ENCODE peak calls at places on chromosome 1, in ten cellular contexts. R is AG08396; B is activated gamma-delta T cell treated with Interleukin-2 at 50 U/mL for 16 hours; K is GM12892; G is CD8-positive, alpha-beta memory T cell; A is cerebellar cortex; J is HT1080; Q is gastrocnemius medialis; Y is fibroblast of the aortic adventitia; E is glutamatergic neuron. W is an unnamed sample.

GRCh38 chr1:165666152-165666551 is 32.2 kb downstream of the ALDH9A1 start:
- DNase-seq in B (no peak), Y (peak; percentile 57), A (no peak), Q (no peak), K (no peak), G (no peak), J (no peak), E (no peak), R (no peak), W (no peak)

GRCh38 chr1:77316966-77317365 is 35.1 kb downstream of the AK5 start:
- DNase-seq in J (no peak), R (no peak), B (no peak), K (no peak), A (no peak), E (no peak), Q (no peak), Y (no peak), G (no peak), W (no peak)

GRCh38 chr1:154863702-154864174 is 6.3 kb downstream of the KCNN3 start:
- DNase-seq in R (no peak), B (no peak), Y (no peak), A (no peak), E (peak; percentile 79), K (no peak), J (peak; percentile 82), Q (peak; percentile 68), G (no peak), W (peak; percentile 93)

GRCh38 chr1:150020711-150021110 is 10.2 kb upstream of the OTUD7B start:
- DNase-seq in E (no peak), Y (no peak), J (no peak), A (no peak), K (no peak), B (no peak), R (no peak), Q (no peak), G (no peak), W (no peak)

GRCh38 chr1:114152211-114153050 is 1.2 kb downstream of the SYT6 start:
- DNase-seq in K (no peak), Y (peak; percentile 12), G (no peak), B (no peak), J (no peak), Q (no peak), A (no peak), E (peak; percentile 75), R (peak; percentile 82), W (no peak)

GRCh38 chr1:3531928-3532327 is 77.5 kb downstream of the ARHGEF16 start:
- DNase-seq in Y (no peak), A (no peak), R (no peak), J (no peak), K (no peak), Q (no peak), E (no peak), G (no peak), B (no peak), W (no peak)

GRCh38 chr1:226733309-226733708 is 5.8 kb downstream of the ITPKB start:
- DNase-seq in J (no peak), K (no peak), Y (no peak), R (no peak), G (peak; percentile 46), A (no peak), E (no peak), Q (no peak), B (peak; percentile 44), W (peak; percentile 56)

GRCh38 chr1:167223144-167224103 is 2.7 kb downstream of the POU2F1 start:
- DNase-seq in R (no peak), G (no peak), J (no peak), E (no peak), A (peak; percentile 50), Q (no peak), B (no peak), Y (peak; percentile 16), K (no peak), W (no peak)

GRCh38 chr1:210291786-210292275 is 36.9 kb upstream of the HHAT start:
- DNase-seq in K (no peak), Y (peak; percentile 87), A (peak; percentile 55), J (no peak), B (no peak), R (peak; percentile 61), G (no peak), E (no peak), Q (no peak), W (no peak)

GRCh38 chr1:153608742-153609584 is 4.0 kb downstream of the S100A16 start:
- DNase-seq in B (no peak), J (peak; percentile 97), G (no peak), Q (peak; percentile 46), Y (peak; percentile 84), E (peak; percentile 60), R (peak; percentile 77), K (no peak), A (no peak), W (no peak)

GRCh38 chr1:172959578-172959977 is 91.2 kb downstream of the TNFSF18 start:
- DNase-seq in K (no peak), B (no peak), G (no peak), Q (no peak), Y (no peak), E (no peak), A (no peak), J (no peak), R (no peak), W (no peak)

GRCh38 chr1:43545686-43546387 is 15.2 kb downstream of the PTPRF start:
- DNase-seq in E (peak; percentile 92), G (no peak), J (no peak), K (no peak), Y (peak; percentile 44), B (no peak), R (peak; percentile 70), A (no peak), Q (no peak), W (peak; percentile 29)

GRCh38 chr1:184025242-184025675 is 12.3 kb downstream of the COLGALT2 start:
- DNase-seq in Q (peak; percentile 66), J (peak; percentile 81), E (no peak), Y (peak; percentile 96), B (no peak), K (no peak), A (peak; percentile 13), R (peak; percentile 65), G (no peak), W (no peak)

GRCh38 chr1:162016616-162017015 is 7.1 kb downstream of the OLFML2B start:
- DNase-seq in J (peak; percentile 46), R (no peak), K (no peak), A (no peak), Q (no peak), G (no peak), B (no peak), Y (no peak), E (no peak), W (no peak)

GRCh38 chr1:184974086-184974836 is at the start of gene NIBAN1:
- DNase-seq in B (peak; percentile 57), G (peak; percentile 14), R (peak; percentile 66), E (peak; percentile 56), A (no peak), Y (peak; percentile 66), Q (peak; percentile 26), K (no peak), J (peak; percentile 84), W (peak; percentile 87)

GRCh38 chr1:63112155-63112914 is 210.0 kb upstream of the FOXD3 start:
- DNase-seq in A (no peak), E (no peak), B (no peak), G (no peak), J (peak; percentile 94), Q (no peak), K (no peak), Y (peak; percentile 68), R (peak; percentile 11), W (peak; percentile 17)

GRCh38 chr1:228157381-228158126 is 7.8 kb downstream of the GJC2 start:
- DNase-seq in J (no peak), K (no peak), B (peak; percentile 38), E (no peak), Q (no peak), G (peak; percentile 63), A (no peak), R (no peak), Y (no peak), W (no peak)

GRCh38 chr1:152109231-152109997 is 5.8 kb downstream of the TCHH start:
- DNase-seq in J (no peak), R (no peak), G (no peak), B (no peak), E (no peak), A (no peak), K (no peak), Q (no peak), Y (peak; percentile 18), W (no peak)

GRCh38 chr1:232383455-232384074 is 246.4 kb downstream of the SIPA1L2 start:
- DNase-seq in Y (no peak), Q (no peak), E (no peak), J (no peak), A (no peak), G (no peak), B (no peak), R (no peak), K (no peak), W (no peak)

W was measured in GM12865.